ENCODE peak calls at places on chromosomes 4 and X, in six cellular contexts. D, L, H, O, B and S are unnamed samples.

GRCh38 chr4:137644201-137644600 is 111.9 kb upstream of the PCDH18 start:
- DNase-seq in L (no peak), B (no peak), D (no peak), O (no peak), H (no peak), S (no peak)

GRCh38 chr4:38909015-38909414 is 41.4 kb downstream of the FAM114A1 start:
- DNase-seq in O (no peak), L (no peak), D (no peak), H (no peak), B (no peak), S (no peak)

GRCh38 chr4:141807073-141807472 is 170.7 kb downstream of the IL15 start:
- DNase-seq in D (no peak), O (no peak), L (no peak), H (no peak), B (peak; percentile 39), S (no peak)

GRCh38 chrX:40227111-40227510 is 129.4 kb upstream of the BCOR start:
- DNase-seq in O (no peak), L (no peak), B (no peak), H (no peak), D (no peak), S (no peak)

GRCh38 chr4:48445704-48446103 is 37.4 kb upstream of the SLC10A4 start:
- DNase-seq in H (no peak), O (no peak), B (no peak), D (no peak), L (no peak), S (no peak)

GRCh38 chr4:109967798-109968520 is 55.3 kb downstream of the EGF start:
- DNase-seq in L (no peak), D (no peak), O (no peak), H (no peak), B (peak; percentile 86), S (peak; percentile 36)

GRCh38 chr4:14581741-14582140 is 420.5 kb upstream of the CPEB2 start:
- DNase-seq in D (no peak), O (peak; percentile 22), H (no peak), B (no peak), L (no peak), S (no peak)

GRCh38 chrX:20547649-20548051 is 280.9 kb upstream of the RPS6KA3 start:
- DNase-seq in D (peak; percentile 26), B (peak; percentile 24), O (no peak), L (no peak), H (no peak), S (peak; percentile 64)

GRCh38 chr4:185566972-185567749 is 31.9 kb upstream of the PDLIM3 start:
- DNase-seq in B (no peak), L (peak; percentile 48), O (no peak), H (no peak), D (peak; percentile 16), S (no peak)

GRCh38 chr4:54553001-54553400 is 104.8 kb upstream of the KIT start:
- DNase-seq in L (no peak), B (no peak), D (no peak), H (no peak), O (no peak), S (no peak)

GRCh38 chr4:166042510-166043055 is 169.5 kb downstream of the TLL1 start:
- DNase-seq in O (no peak), B (no peak), H (no peak), L (no peak), D (no peak), S (no peak)